ENCODE peak calls at places on chromosomes 13 and 19, in four cellular contexts. H is caudate nucleus; J is stimulated activated CD4-positive, alpha-beta T cell treated with anti-CD3 and anti-CD28 coated beads, Interleukin-1b, Interleukin-23, amount 100 ng/mL, for 48 hours; Y is activated CD8-positive, alpha-beta T cell treated with anti-CD3 and anti-CD28 coated beads for 36 hours. F is an unnamed sample.

GRCh38 chr19:12647047-12647446 is 19.5 kb downstream of the MAN2B1 start:
- DNase-seq in H (no peak), Y (no peak), J (no peak), F (no peak)

GRCh38 chr19:35843676-35844481 is 8.4 kb downstream of the NPHS1 start:
- DNase-seq in J (no peak), H (no peak), Y (peak), F (no peak)

GRCh38 chr19:50341091-50341564 is 12.0 kb upstream of the KCNC3 start:
- DNase-seq in Y (no peak), J (no peak), H (no peak), F (no peak)

GRCh38 chr19:16828990-16829821 is at the start of gene SIN3B:
- DNase-seq in J (peak), H (peak), Y (peak), F (no peak)

GRCh38 chr13:37144661-37145060 is 39.2 kb upstream of the CSNK1A1L start:
- DNase-seq in Y (no peak), J (no peak), H (no peak), F (no peak)

GRCh38 chr19:29741776-29742175 is 26.7 kb upstream of the C19orf12 start:
- DNase-seq in J (no peak), Y (no peak), H (no peak), F (no peak)

GRCh38 chr19:14048439-14049153 is 13.3 kb downstream of the PALM3 start:
- DNase-seq in J (peak), Y (peak), H (no peak), F (no peak)

GRCh38 chr19:39397360-39398296 is 6.5 kb downstream of the MED29 start:
- DNase-seq in Y (peak), J (peak), H (peak), F (no peak)

GRCh38 chr13:30744056-30744684 is 8.8 kb downstream of the ALOX5AP start:
- DNase-seq in J (peak), Y (peak), H (no peak), F (no peak)

GRCh38 chr19:38172001-38172400 is 52.0 kb downstream of the DPF1 start:
- DNase-seq in Y (no peak), J (no peak), H (no peak), F (no peak)

GRCh38 chr19:291561-292280 is 518 bp upstream of the PLPP2 start:
- DNase-seq in J (no peak), Y (no peak), H (no peak), F (no peak)

GRCh38 chr13:111387026-111387871 is 66.8 kb downstream of the TEX29 start:
- DNase-seq in Y (peak), J (no peak), H (no peak), F (no peak)

GRCh38 chr13:19862511-19863313 is 737 bp downstream of the ZMYM5 start:
- DNase-seq in J (peak), H (peak), Y (peak), F (no peak)

GRCh38 chr19:610801-611505 is 21.3 kb downstream of the HCN2 start:
- DNase-seq in J (peak), Y (peak), H (no peak), F (no peak)